ENCODE peak calls at places on chromosomes 6 and 20, in six cellular contexts. One of them, this sample, is unnamed.

GRCh38 chr6:17179246-17180073 is 77.6 kb downstream of the STMND1 start:
- DNase-seq in naive thymus-derived CD4-positive, alpha-beta T cell: no peak
- DNase-seq in psoas muscle: no peak
- DNase-seq in CD4-positive, alpha-beta T cell: no peak
- DNase-seq in fibroblast of lung: peak; percentile 59
- DNase-seq in suprapubic skin: no peak
- DNase-seq in this sample: no peak

GRCh38 chr6:87237804-87238203 is 82.4 kb downstream of the ZNF292 start:
- DNase-seq in naive thymus-derived CD4-positive, alpha-beta T cell: no peak
- DNase-seq in psoas muscle: no peak
- DNase-seq in CD4-positive, alpha-beta T cell: no peak
- DNase-seq in fibroblast of lung: peak; percentile 50
- DNase-seq in suprapubic skin: no peak
- DNase-seq in this sample: no peak

GRCh38 chr6:157029980-157030690 is 253.0 kb downstream of the ARID1B start:
- DNase-seq in naive thymus-derived CD4-positive, alpha-beta T cell: no peak
- DNase-seq in psoas muscle: no peak
- DNase-seq in CD4-positive, alpha-beta T cell: no peak
- DNase-seq in fibroblast of lung: no peak
- DNase-seq in suprapubic skin: no peak
- DNase-seq in this sample: no peak

GRCh38 chr6:95545691-95546090 is 31.6 kb upstream of the MANEA start:
- DNase-seq in naive thymus-derived CD4-positive, alpha-beta T cell: no peak
- DNase-seq in psoas muscle: no peak
- DNase-seq in CD4-positive, alpha-beta T cell: no peak
- DNase-seq in fibroblast of lung: no peak
- DNase-seq in suprapubic skin: no peak
- DNase-seq in this sample: no peak

GRCh38 chr6:46959419-46959818 is 37.7 kb upstream of the ADGRF5 start:
- DNase-seq in naive thymus-derived CD4-positive, alpha-beta T cell: no peak
- DNase-seq in psoas muscle: no peak
- DNase-seq in CD4-positive, alpha-beta T cell: no peak
- DNase-seq in fibroblast of lung: no peak
- DNase-seq in suprapubic skin: no peak
- DNase-seq in this sample: no peak

GRCh38 chr6:3324262-3324942 is 65.7 kb downstream of the PSMG4 start:
- DNase-seq in naive thymus-derived CD4-positive, alpha-beta T cell: no peak
- DNase-seq in psoas muscle: no peak
- DNase-seq in CD4-positive, alpha-beta T cell: no peak
- DNase-seq in fibroblast of lung: peak; percentile 83
- DNase-seq in suprapubic skin: no peak
- DNase-seq in this sample: no peak

GRCh38 chr6:40545954-40546353 is 41.2 kb downstream of the LRFN2 start:
- DNase-seq in naive thymus-derived CD4-positive, alpha-beta T cell: no peak
- DNase-seq in psoas muscle: no peak
- DNase-seq in CD4-positive, alpha-beta T cell: no peak
- DNase-seq in fibroblast of lung: no peak
- DNase-seq in suprapubic skin: no peak
- DNase-seq in this sample: no peak

GRCh38 chr6:38283734-38284362 is 355.9 kb downstream of the BTBD9 start:
- DNase-seq in naive thymus-derived CD4-positive, alpha-beta T cell: no peak
- DNase-seq in psoas muscle: no peak
- DNase-seq in CD4-positive, alpha-beta T cell: no peak
- DNase-seq in fibroblast of lung: no peak
- DNase-seq in suprapubic skin: no peak
- DNase-seq in this sample: no peak

GRCh38 chr6:113718588-113718987 is 138.6 kb upstream of the MARCKS start:
- DNase-seq in naive thymus-derived CD4-positive, alpha-beta T cell: no peak
- DNase-seq in psoas muscle: no peak
- DNase-seq in CD4-positive, alpha-beta T cell: no peak
- DNase-seq in fibroblast of lung: no peak
- DNase-seq in suprapubic skin: no peak
- DNase-seq in this sample: no peak

GRCh38 chr6:33276864-33277662 is at the start of gene B3GALT4:
- DNase-seq in naive thymus-derived CD4-positive, alpha-beta T cell: peak; percentile 55
- DNase-seq in psoas muscle: peak; percentile 80
- DNase-seq in CD4-positive, alpha-beta T cell: peak; percentile 49
- DNase-seq in fibroblast of lung: peak; percentile 69
- DNase-seq in suprapubic skin: peak; percentile 90
- DNase-seq in this sample: no peak

GRCh38 chr6:119960065-119960464 is 610.5 kb upstream of the MAN1A1 start:
- DNase-seq in naive thymus-derived CD4-positive, alpha-beta T cell: no peak
- DNase-seq in psoas muscle: no peak
- DNase-seq in CD4-positive, alpha-beta T cell: no peak
- DNase-seq in fibroblast of lung: no peak
- DNase-seq in suprapubic skin: no peak
- DNase-seq in this sample: no peak

GRCh38 chr6:149467265-149467664 is 17.5 kb downstream of the ZC3H12D start:
- DNase-seq in naive thymus-derived CD4-positive, alpha-beta T cell: no peak
- DNase-seq in psoas muscle: no peak
- DNase-seq in CD4-positive, alpha-beta T cell: no peak
- DNase-seq in fibroblast of lung: no peak
- DNase-seq in suprapubic skin: no peak
- DNase-seq in this sample: no peak

GRCh38 chr6:83430606-83431544 is at the start of gene ME1:
- DNase-seq in naive thymus-derived CD4-positive, alpha-beta T cell: peak; percentile 25
- DNase-seq in psoas muscle: peak; percentile 87
- DNase-seq in CD4-positive, alpha-beta T cell: no peak
- DNase-seq in fibroblast of lung: peak; percentile 81
- DNase-seq in suprapubic skin: peak; percentile 83
- DNase-seq in this sample: no peak

GRCh38 chr20:45359406-45360148 is 3.4 kb upstream of the SYS1 start:
- DNase-seq in naive thymus-derived CD4-positive, alpha-beta T cell: no peak
- DNase-seq in psoas muscle: no peak
- DNase-seq in CD4-positive, alpha-beta T cell: no peak
- DNase-seq in fibroblast of lung: peak; percentile 67
- DNase-seq in suprapubic skin: no peak
- DNase-seq in this sample: no peak

GRCh38 chr6:154399097-154399496 is 42.5 kb upstream of the IPCEF1 start:
- DNase-seq in naive thymus-derived CD4-positive, alpha-beta T cell: no peak
- DNase-seq in psoas muscle: no peak
- DNase-seq in CD4-positive, alpha-beta T cell: no peak
- DNase-seq in fibroblast of lung: no peak
- DNase-seq in suprapubic skin: no peak
- DNase-seq in this sample: no peak

GRCh38 chr6:36441307-36441894 is 1.3 kb downstream of the PXT1 start:
- DNase-seq in naive thymus-derived CD4-positive, alpha-beta T cell: peak; percentile 41
- DNase-seq in psoas muscle: peak; percentile 93
- DNase-seq in CD4-positive, alpha-beta T cell: peak; percentile 68
- DNase-seq in fibroblast of lung: peak; percentile 100
- DNase-seq in suprapubic skin: peak; percentile 94
- DNase-seq in this sample: peak; percentile 37

GRCh38 chr20:41095110-41095969 is 42.0 kb upstream of the PLCG1 start:
- DNase-seq in naive thymus-derived CD4-positive, alpha-beta T cell: peak; percentile 27
- DNase-seq in psoas muscle: peak; percentile 52
- DNase-seq in CD4-positive, alpha-beta T cell: peak; percentile 41
- DNase-seq in fibroblast of lung: peak; percentile 77
- DNase-seq in suprapubic skin: no peak
- DNase-seq in this sample: no peak

GRCh38 chr20:5890773-5891441 is 59.4 kb downstream of the TRMT6 start:
- DNase-seq in naive thymus-derived CD4-positive, alpha-beta T cell: no peak
- DNase-seq in psoas muscle: peak; percentile 53
- DNase-seq in CD4-positive, alpha-beta T cell: no peak
- DNase-seq in fibroblast of lung: no peak
- DNase-seq in suprapubic skin: no peak
- DNase-seq in this sample: no peak

GRCh38 chr20:35991142-35991771 is 22.9 kb downstream of the CNBD2 start:
- DNase-seq in naive thymus-derived CD4-positive, alpha-beta T cell: no peak
- DNase-seq in psoas muscle: no peak
- DNase-seq in CD4-positive, alpha-beta T cell: no peak
- DNase-seq in fibroblast of lung: peak; percentile 37
- DNase-seq in suprapubic skin: no peak
- DNase-seq in this sample: no peak

GRCh38 chr6:33249732-33250625 is 21.7 kb downstream of the VPS52 start:
- DNase-seq in naive thymus-derived CD4-positive, alpha-beta T cell: no peak
- DNase-seq in psoas muscle: no peak
- DNase-seq in CD4-positive, alpha-beta T cell: no peak
- DNase-seq in fibroblast of lung: peak; percentile 72
- DNase-seq in suprapubic skin: no peak
- DNase-seq in this sample: no peak

GRCh38 chr6:15439410-15440022 is 193.6 kb downstream of the JARID2 start:
- DNase-seq in naive thymus-derived CD4-positive, alpha-beta T cell: no peak
- DNase-seq in psoas muscle: no peak
- DNase-seq in CD4-positive, alpha-beta T cell: no peak
- DNase-seq in fibroblast of lung: no peak
- DNase-seq in suprapubic skin: no peak
- DNase-seq in this sample: no peak

GRCh38 chr6:135440087-135440792 is 57.3 kb downstream of the AHI1 start:
- DNase-seq in naive thymus-derived CD4-positive, alpha-beta T cell: no peak
- DNase-seq in psoas muscle: no peak
- DNase-seq in CD4-positive, alpha-beta T cell: no peak
- DNase-seq in fibroblast of lung: no peak
- DNase-seq in suprapubic skin: no peak
- DNase-seq in this sample: no peak

GRCh38 chr6:31057426-31058003 is 47.2 kb downstream of the MUC22 start:
- DNase-seq in naive thymus-derived CD4-positive, alpha-beta T cell: no peak
- DNase-seq in psoas muscle: no peak
- DNase-seq in CD4-positive, alpha-beta T cell: no peak
- DNase-seq in fibroblast of lung: peak; percentile 29
- DNase-seq in suprapubic skin: no peak
- DNase-seq in this sample: no peak

GRCh38 chr6:105038259-105038658 is 81.4 kb downstream of the LIN28B start:
- DNase-seq in naive thymus-derived CD4-positive, alpha-beta T cell: no peak
- DNase-seq in psoas muscle: no peak
- DNase-seq in CD4-positive, alpha-beta T cell: no peak
- DNase-seq in fibroblast of lung: no peak
- DNase-seq in suprapubic skin: no peak
- DNase-seq in this sample: no peak

GRCh38 chr6:127570739-127571389 is 6.1 kb upstream of the C6orf58 start:
- DNase-seq in naive thymus-derived CD4-positive, alpha-beta T cell: no peak
- DNase-seq in psoas muscle: no peak
- DNase-seq in CD4-positive, alpha-beta T cell: no peak
- DNase-seq in fibroblast of lung: no peak
- DNase-seq in suprapubic skin: no peak
- DNase-seq in this sample: no peak

GRCh38 chr20:63311833-63312243 is 18.9 kb downstream of the COL20A1 start:
- DNase-seq in naive thymus-derived CD4-positive, alpha-beta T cell: no peak
- DNase-seq in psoas muscle: no peak
- DNase-seq in CD4-positive, alpha-beta T cell: no peak
- DNase-seq in fibroblast of lung: no peak
- DNase-seq in suprapubic skin: no peak
- DNase-seq in this sample: no peak

GRCh38 chr6:41161851-41162552 is 914 bp downstream of the TREM2 start:
- DNase-seq in naive thymus-derived CD4-positive, alpha-beta T cell: no peak
- DNase-seq in psoas muscle: no peak
- DNase-seq in CD4-positive, alpha-beta T cell: no peak
- DNase-seq in fibroblast of lung: no peak
- DNase-seq in suprapubic skin: no peak
- DNase-seq in this sample: no peak

GRCh38 chr6:159311618-159312017 is 142.4 kb downstream of the FNDC1 start:
- DNase-seq in naive thymus-derived CD4-positive, alpha-beta T cell: no peak
- DNase-seq in psoas muscle: no peak
- DNase-seq in CD4-positive, alpha-beta T cell: no peak
- DNase-seq in fibroblast of lung: no peak
- DNase-seq in suprapubic skin: no peak
- DNase-seq in this sample: no peak

GRCh38 chr20:45067558-45067957 is 33.4 kb downstream of the KCNS1 start:
- DNase-seq in naive thymus-derived CD4-positive, alpha-beta T cell: no peak
- DNase-seq in psoas muscle: no peak
- DNase-seq in CD4-positive, alpha-beta T cell: no peak
- DNase-seq in fibroblast of lung: no peak
- DNase-seq in suprapubic skin: no peak
- DNase-seq in this sample: no peak

GRCh38 chr6:109053285-109053684 is 41.4 kb downstream of the SESN1 start:
- DNase-seq in naive thymus-derived CD4-positive, alpha-beta T cell: no peak
- DNase-seq in psoas muscle: no peak
- DNase-seq in CD4-positive, alpha-beta T cell: no peak
- DNase-seq in fibroblast of lung: no peak
- DNase-seq in suprapubic skin: no peak
- DNase-seq in this sample: no peak
- H3K27ac ChIP-seq in naive thymus-derived CD4-positive, alpha-beta T cell: no peak overlapping the region
- H3K27ac ChIP-seq in psoas muscle: peak overlapping the region; percentile 77
- H3K27ac ChIP-seq in CD4-positive, alpha-beta T cell: no peak overlapping the region
- H3K27ac ChIP-seq in fibroblast of lung: no peak overlapping the region
- H3K27ac ChIP-seq in suprapubic skin: no peak overlapping the region
- H3K27ac ChIP-seq in this sample: no peak overlapping the region

GRCh38 chr6:13304101-13304500 is 24.2 kb downstream of the TBC1D7 start:
- DNase-seq in naive thymus-derived CD4-positive, alpha-beta T cell: no peak
- DNase-seq in psoas muscle: no peak
- DNase-seq in CD4-positive, alpha-beta T cell: no peak
- DNase-seq in fibroblast of lung: no peak
- DNase-seq in suprapubic skin: peak; percentile 49
- DNase-seq in this sample: no peak
- H3K27ac ChIP-seq in naive thymus-derived CD4-positive, alpha-beta T cell: no peak overlapping the region
- H3K27ac ChIP-seq in psoas muscle: peak overlapping the region; percentile 34
- H3K27ac ChIP-seq in CD4-positive, alpha-beta T cell: no peak overlapping the region
- H3K27ac ChIP-seq in fibroblast of lung: peak overlapping the region; percentile 92
- H3K27ac ChIP-seq in suprapubic skin: peak overlapping the region; percentile 67
- H3K27ac ChIP-seq in this sample: peak overlapping the region; percentile 23

GRCh38 chr6:25192562-25192961 is 86.6 kb upstream of the CARMIL1 start:
- DNase-seq in naive thymus-derived CD4-positive, alpha-beta T cell: no peak
- DNase-seq in psoas muscle: no peak
- DNase-seq in CD4-positive, alpha-beta T cell: no peak
- DNase-seq in fibroblast of lung: no peak
- DNase-seq in suprapubic skin: no peak
- DNase-seq in this sample: no peak
- H3K27ac ChIP-seq in naive thymus-derived CD4-positive, alpha-beta T cell: no peak overlapping the region
- H3K27ac ChIP-seq in psoas muscle: peak overlapping the region; percentile 61
- H3K27ac ChIP-seq in CD4-positive, alpha-beta T cell: no peak overlapping the region
- H3K27ac ChIP-seq in fibroblast of lung: peak overlapping the region; percentile 84
- H3K27ac ChIP-seq in suprapubic skin: peak overlapping the region; percentile 85
- H3K27ac ChIP-seq in this sample: peak overlapping the region; percentile 88

DNA sequence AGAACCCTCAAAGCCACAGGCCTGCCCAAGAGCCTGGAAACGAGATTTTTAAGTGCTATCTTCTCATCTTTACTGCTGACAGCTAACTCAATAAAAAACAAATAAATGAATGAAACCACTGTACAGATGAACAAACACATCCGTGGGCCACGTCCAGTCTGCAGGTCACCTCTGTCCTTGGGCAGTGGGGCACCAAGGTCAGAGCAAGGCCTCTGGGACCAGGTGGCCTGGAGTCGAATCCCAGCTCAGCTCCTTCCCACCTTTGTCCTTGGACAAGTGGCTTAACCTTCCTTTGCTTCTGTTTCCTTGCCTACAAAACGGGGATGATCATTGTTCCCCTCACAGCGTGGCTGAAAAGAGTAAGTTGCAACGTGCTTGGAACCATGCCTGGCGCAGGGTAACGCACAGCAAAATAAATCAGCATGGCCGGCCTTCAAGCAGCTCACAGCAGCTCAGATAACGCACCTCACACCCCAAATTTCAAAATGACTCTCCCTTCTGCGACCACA is 35.8 kb downstream of the RRBP1 start:
- DNase-seq in naive thymus-derived CD4-positive, alpha-beta T cell: no peak
- DNase-seq in psoas muscle: no peak
- DNase-seq in CD4-positive, alpha-beta T cell: no peak
- DNase-seq in fibroblast of lung: peak; percentile 37
- DNase-seq in suprapubic skin: no peak
- DNase-seq in this sample: no peak
- H3K27ac ChIP-seq in naive thymus-derived CD4-positive, alpha-beta T cell: no peak overlapping the region
- H3K27ac ChIP-seq in psoas muscle: peak overlapping the region; percentile 6
- H3K27ac ChIP-seq in CD4-positive, alpha-beta T cell: no peak overlapping the region
- H3K27ac ChIP-seq in fibroblast of lung: no peak overlapping the region
- H3K27ac ChIP-seq in suprapubic skin: no peak overlapping the region
- H3K27ac ChIP-seq in this sample: no peak overlapping the region

DNA sequence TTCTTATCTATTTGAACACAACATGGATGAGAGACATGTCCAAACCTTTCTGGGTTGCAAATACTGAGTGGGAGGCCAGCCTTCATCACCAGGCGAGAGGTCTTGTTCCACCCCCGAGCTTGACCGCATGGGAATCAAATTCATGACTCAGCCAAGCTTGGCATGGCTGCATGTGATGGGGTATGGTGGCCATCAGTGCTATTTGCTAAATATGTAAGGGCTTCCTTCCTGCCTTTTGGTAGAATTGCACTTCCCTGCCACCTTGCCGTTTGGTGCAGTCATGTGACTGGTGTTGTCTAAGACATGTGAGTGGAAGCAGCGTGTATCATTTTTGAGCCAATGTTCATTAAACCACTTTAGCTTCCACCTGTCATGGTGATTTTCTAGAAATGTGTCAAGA is 508.9 kb upstream of the SULF2 start:
- DNase-seq in naive thymus-derived CD4-positive, alpha-beta T cell: no peak
- DNase-seq in psoas muscle: no peak
- DNase-seq in CD4-positive, alpha-beta T cell: no peak
- DNase-seq in fibroblast of lung: peak; percentile 58
- DNase-seq in suprapubic skin: no peak
- DNase-seq in this sample: no peak
- H3K27ac ChIP-seq in naive thymus-derived CD4-positive, alpha-beta T cell: no peak overlapping the region
- H3K27ac ChIP-seq in psoas muscle: no peak overlapping the region
- H3K27ac ChIP-seq in CD4-positive, alpha-beta T cell: no peak overlapping the region
- H3K27ac ChIP-seq in fibroblast of lung: no peak overlapping the region
- H3K27ac ChIP-seq in suprapubic skin: no peak overlapping the region
- H3K27ac ChIP-seq in this sample: no peak overlapping the region